ENCODE peak calls at places on chromosomes 2 and 18, in nine cellular contexts. E is iPS DF 19.7, S is nucleus accumbens, L is NCI-H526, Y is GM23338, K is fibroblast of mammary gland, I is HEK293T, J is activated T-cell treated with anti-CD3 and anti-CD28 coated beads for 24 hours, M is astrocyte of the hippocampus. X is an unnamed sample.

GRCh38 chr18:35933982-35934381 is 38.5 kb upstream of the RMP24 start:
- DNase-seq in L (peak), S (no peak), M (no peak), E (no peak), K (no peak), Y (no peak), I (no peak), J (no peak), X (no peak)

GRCh38 chr2:10208736-10209135 is 86.2 kb downstream of the RRM2 start:
- DNase-seq in L (no peak), S (no peak), Y (no peak), K (no peak), E (no peak), J (no peak), M (no peak), I (no peak), X (no peak)

GRCh38 chr2:1134629-1135028 is 184.0 kb downstream of the SNTG2 start:
- DNase-seq in S (no peak), I (no peak), M (no peak), K (no peak), L (no peak), E (no peak), Y (no peak), J (no peak), X (no peak)

GRCh38 chr2:229270551-229271410 is at the start of gene PID1:
- DNase-seq in I (peak), Y (peak), M (peak), E (no peak), J (no peak), S (no peak), K (peak), L (peak), X (no peak)

GRCh38 chr2:223696719-223697118 is 94.6 kb upstream of the SCG2 start:
- DNase-seq in K (peak), E (no peak), I (no peak), L (no peak), J (no peak), M (peak), S (no peak), Y (no peak), X (no peak)

GRCh38 chr2:8169443-8169842 is 512.4 kb upstream of the ID2 start:
- DNase-seq in J (no peak), S (no peak), L (no peak), M (peak), K (peak), I (no peak), Y (no peak), E (no peak), X (no peak)

GRCh38 chr2:599601-600000 is 77.6 kb downstream of the TMEM18 start:
- DNase-seq in I (no peak), L (no peak), K (no peak), M (no peak), S (no peak), E (no peak), Y (no peak), J (no peak), X (no peak)

GRCh38 chr18:50507120-50507590 is 52.7 kb upstream of the MAPK4 start:
- DNase-seq in Y (peak), J (no peak), M (peak), I (peak), L (peak), E (peak), K (peak), S (no peak), X (no peak)

GRCh38 chr2:23838970-23839369 is 88.0 kb downstream of the ATAD2B start:
- DNase-seq in S (no peak), M (no peak), L (no peak), I (no peak), J (no peak), Y (no peak), K (no peak), E (no peak), X (no peak)

GRCh38 chr18:61606068-61606660 is 272.9 kb downstream of the CDH20 start:
- DNase-seq in E (peak), I (no peak), J (no peak), L (no peak), K (peak), Y (peak), S (no peak), M (peak), X (no peak)

GRCh38 chr18:14189858-14190257 is 57.6 kb upstream of the ZNF519 start:
- DNase-seq in M (no peak), Y (no peak), J (no peak), K (peak), L (no peak), E (no peak), I (no peak), S (no peak), X (no peak)

GRCh38 chr2:39260087-39260486 is 16.3 kb upstream of the CDKL4 start:
- DNase-seq in K (no peak), J (no peak), S (no peak), L (no peak), E (no peak), Y (no peak), M (no peak), I (no peak), X (no peak)

GRCh38 chr2:12071343-12071742 is 324.9 kb downstream of the LPIN1 start:
- DNase-seq in I (no peak), K (no peak), L (no peak), M (no peak), S (no peak), Y (no peak), J (no peak), E (no peak), X (no peak)

GRCh38 chr2:241033994-241034393 is 35.6 kb downstream of the SNED1 start:
- DNase-seq in E (no peak), I (no peak), S (no peak), M (no peak), J (no peak), L (no peak), Y (no peak), K (no peak), X (no peak)

GRCh38 chr2:26528186-26528585 is 50.3 kb upstream of the OTOF start:
- DNase-seq in Y (no peak), K (no peak), S (no peak), E (no peak), I (no peak), M (no peak), J (no peak), L (no peak), X (no peak)

GRCh38 chr18:75635096-75635495 is 207.6 kb upstream of the SMIM21 start:
- DNase-seq in S (no peak), L (peak), M (no peak), E (no peak), K (no peak), Y (no peak), J (no peak), I (no peak), X (no peak)

GRCh38 chr2:8418721-8419120 is 263.1 kb upstream of the ID2 start:
- DNase-seq in Y (no peak), L (no peak), M (no peak), S (no peak), K (no peak), E (no peak), I (no peak), J (no peak), X (no peak)

GRCh38 chr2:189819297-189819704 is 35.1 kb downstream of the PMS1 start:
- DNase-seq in J (no peak), E (no peak), S (no peak), I (no peak), L (no peak), M (no peak), Y (no peak), K (peak), X (no peak)

GRCh38 chr18:10442551-10442971 is 11.9 kb upstream of the APCDD1 start:
- DNase-seq in J (no peak), K (no peak), S (no peak), E (no peak), Y (no peak), L (no peak), M (no peak), I (no peak), X (peak)

GRCh38 chr2:207807516-207807915 is 37.8 kb upstream of the FZD5 start:
- DNase-seq in K (no peak), E (no peak), S (no peak), J (no peak), Y (no peak), I (no peak), L (no peak), M (peak), X (no peak)